ENCODE peak calls at places on chromosomes 7 and 10, in eight cellular contexts. U is HAP-1; Z is brain microvascular endothelial cell; D is fibroblast of lung; X is activated T-helper 1 cell treated with anti-CD3 and anti-CD28 coated beads, Interleukin-12 subunit alpha, Interleukin-12 subunit beta, Interleukin-2, Interleukin-4 antibody, amounts not matched to agents 30 ng/mL and 10 ng/mL and 1 ng/mL, durations not matched to agents 14 hours and 24 hours and 36 hours; I is GM03348; T is MV-4-11; K is heart right ventricle. S is an unnamed sample.

GRCh38 chr7:93799750-93800357 is 90.7 kb downstream of the TFPI2 start:
- DNase-seq in U (no peak), Z (no peak), D (peak), X (no peak), I (peak), T (no peak), K (no peak), S (no peak)

GRCh38 chr10:93225938-93226337 is 152.2 kb downstream of the CYP26A1 start:
- DNase-seq in U (no peak), Z (no peak), D (no peak), X (no peak), I (no peak), T (no peak), K (no peak), S (no peak)

GRCh38 chr7:37377231-37377630 is 71.4 kb downstream of the ELMO1 start:
- DNase-seq in U (no peak), Z (no peak), D (no peak), X (no peak), I (no peak), T (peak), K (no peak), S (no peak)

GRCh38 chr7:44565795-44566559 is 7.7 kb downstream of the DDX56 start:
- DNase-seq in U (no peak), Z (no peak), D (no peak), X (no peak), I (no peak), T (no peak), K (no peak), S (no peak)

GRCh38 chr7:158072889-158073730 is 514.5 kb downstream of the PTPRN2 start:
- DNase-seq in U (no peak), Z (no peak), D (no peak), X (no peak), I (no peak), T (no peak), K (no peak), S (peak)

GRCh38 chr10:80609331-80609730 is 71.6 kb downstream of the SH2D4B start:
- DNase-seq in U (no peak), Z (no peak), D (no peak), X (no peak), I (no peak), T (no peak), K (no peak), S (no peak)

GRCh38 chr10:64115913-64116643 is 594.9 kb downstream of the REEP3 start:
- DNase-seq in U (peak), Z (peak), D (peak), X (no peak), I (no peak), T (no peak), K (no peak), S (no peak)

GRCh38 chr10:29150010-29150409 is 138.9 kb upstream of the LYZL1 start:
- DNase-seq in U (no peak), Z (peak), D (no peak), X (no peak), I (no peak), T (no peak), K (peak), S (no peak)

GRCh38 chr7:139570119-139570518 is 46.6 kb downstream of the CLEC2L start:
- DNase-seq in U (no peak), Z (no peak), D (no peak), X (no peak), I (peak), T (no peak), K (no peak), S (no peak)

GRCh38 chr10:7672366-7673134 is 5.8 kb upstream of the ITIH5 start:
- DNase-seq in U (no peak), Z (no peak), D (no peak), X (no peak), I (no peak), T (no peak), K (no peak), S (no peak)

GRCh38 chr7:4700577-4701235 is 18.6 kb downstream of the FOXK1 start:
- DNase-seq in U (no peak), Z (peak), D (peak), X (no peak), I (no peak), T (no peak), K (no peak), S (no peak)

GRCh38 chr7:107494315-107494751 is 24.5 kb downstream of the GPR22 start:
- DNase-seq in U (no peak), Z (no peak), D (no peak), X (no peak), I (no peak), T (no peak), K (no peak), S (no peak)

GRCh38 chr7:158829021-158829341 is 328 bp downstream of the ESYT2 start:
- DNase-seq in U (peak), Z (no peak), D (peak), X (no peak), I (no peak), T (peak), K (no peak), S (peak)

GRCh38 chr7:29609162-29610030 is 45.8 kb downstream of the PRR15 start:
- DNase-seq in U (peak), Z (no peak), D (peak), X (no peak), I (peak), T (no peak), K (no peak), S (peak)

GRCh38 chr10:90088008-90088322 is 386.6 kb downstream of the KIF20B start:
- DNase-seq in U (no peak), Z (no peak), D (no peak), X (no peak), I (no peak), T (no peak), K (no peak), S (no peak)

GRCh38 chr10:132698761-132699391 is 87.1 kb downstream of the NKX6-2 start:
- DNase-seq in U (no peak), Z (no peak), D (no peak), X (no peak), I (no peak), T (no peak), K (no peak), S (no peak)

GRCh38 chr7:102377-102711 is 90.0 kb upstream of the FAM20C start:
- DNase-seq in U (no peak), Z (no peak), D (no peak), X (no peak), I (no peak), T (no peak), K (no peak), S (no peak)

GRCh38 chr7:127332884-127333283 is 59.6 kb downstream of the ZNF800 start:
- DNase-seq in U (no peak), Z (no peak), D (no peak), X (no peak), I (no peak), T (no peak), K (no peak), S (no peak)

GRCh38 chr10:90484518-90484917 is 373.3 kb downstream of the HTR7 start:
- DNase-seq in U (no peak), Z (peak), D (no peak), X (no peak), I (no peak), T (no peak), K (peak), S (no peak)

GRCh38 chr7:41630741-41631140 is 72.1 kb downstream of the INHBA start:
- DNase-seq in U (no peak), Z (no peak), D (no peak), X (peak), I (no peak), T (no peak), K (no peak), S (no peak)

GRCh38 chr10:24237801-24238390 is 29.0 kb downstream of the KIAA1217 start:
- DNase-seq in U (no peak), Z (no peak), D (no peak), X (no peak), I (no peak), T (no peak), K (no peak), S (peak)

GRCh38 chr7:17274551-17275245 is 23.8 kb upstream of the AHR start:
- DNase-seq in U (no peak), Z (peak), D (peak), X (no peak), I (no peak), T (peak), K (no peak), S (no peak)

GRCh38 chr7:140059288-140060242 is 3.2 kb downstream of the PARP12 start:
- DNase-seq in U (no peak), Z (peak), D (peak), X (no peak), I (peak), T (no peak), K (peak), S (no peak)

GRCh38 chr7:18393465-18394118 is 102.0 kb upstream of the HDAC9 start:
- DNase-seq in U (peak), Z (no peak), D (no peak), X (no peak), I (no peak), T (peak), K (no peak), S (no peak)

GRCh38 chr10:93288679-93289634 is 193.2 kb downstream of the MYOF start:
- DNase-seq in U (peak), Z (peak), D (peak), X (peak), I (peak), T (peak), K (peak), S (peak)

GRCh38 chr7:21443149-21443841 is 15.4 kb downstream of the SP4 start:
- DNase-seq in U (no peak), Z (no peak), D (no peak), X (no peak), I (no peak), T (no peak), K (no peak), S (no peak)

GRCh38 chr7:149474309-149475120 is 13.7 kb upstream of the ZNF777 start:
- DNase-seq in U (no peak), Z (no peak), D (no peak), X (no peak), I (no peak), T (no peak), K (no peak), S (no peak)

GRCh38 chr7:106947244-106947728 is 82.2 kb downstream of the PIK3CG start:
- DNase-seq in U (peak), Z (peak), D (peak), X (peak), I (peak), T (peak), K (no peak), S (peak)

GRCh38 chr7:95688931-95689453 is 83.4 kb upstream of the DYNC1I1 start:
- DNase-seq in U (no peak), Z (peak), D (no peak), X (no peak), I (no peak), T (no peak), K (no peak), S (no peak)

GRCh38 chr10:31526681-31527080 is 207.7 kb downstream of the ZEB1 start:
- DNase-seq in U (no peak), Z (peak), D (no peak), X (no peak), I (no peak), T (peak), K (no peak), S (no peak)

GRCh38 chr7:73865738-73866445 is 4.9 kb downstream of the TMEM270 start:
- DNase-seq in U (peak), Z (peak), D (peak), X (no peak), I (peak), T (peak), K (no peak), S (no peak)

GRCh38 chr7:150631866-150632864 is at the start of gene GIMAP6:
- DNase-seq in U (no peak), Z (no peak), D (no peak), X (peak), I (no peak), T (peak), K (peak), S (no peak)

GRCh38 chr7:100693312-100694195 is 496 bp downstream of the GIGYF1 start:
- DNase-seq in U (no peak), Z (no peak), D (no peak), X (no peak), I (peak), T (no peak), K (no peak), S (no peak)

GRCh38 chr10:72762042-72762441 is 70.1 kb downstream of the MCU start:
- DNase-seq in U (no peak), Z (no peak), D (no peak), X (no peak), I (no peak), T (no peak), K (no peak), S (no peak)

GRCh38 chr10:110203500-110204455 is 3.6 kb upstream of the MXI1 start:
- DNase-seq in U (no peak), Z (no peak), D (no peak), X (no peak), I (no peak), T (no peak), K (no peak), S (peak)

GRCh38 chr7:132806834-132807233 is 230.6 kb upstream of the PLXNA4 start:
- DNase-seq in U (no peak), Z (no peak), D (no peak), X (no peak), I (no peak), T (peak), K (no peak), S (no peak)

GRCh38 chr10:34739915-34740314 is 75.2 kb downstream of the PARD3 start:
- DNase-seq in U (peak), Z (peak), D (peak), X (no peak), I (peak), T (no peak), K (peak), S (peak)

GRCh38 chr10:122638106-122638505 is 61.5 kb downstream of the C10orf120 start:
- DNase-seq in U (no peak), Z (no peak), D (no peak), X (no peak), I (no peak), T (no peak), K (no peak), S (no peak)